ENCODE peak calls at places on chromosomes 11 and 22, in eight cellular contexts. One of them, this sample, is unnamed.

GRCh38 chr22:49461674-49462073 is 366.0 kb downstream of the BRD1 start:
- DNase-seq in NCI-H345: no peak
- DNase-seq in fibroblast of the aortic adventitia: no peak
- DNase-seq in fibroblast of the conjunctiva: no peak
- DNase-seq in Daoy: no peak
- DNase-seq in fibroblast of mammary gland: no peak
- DNase-seq in stimulated activated CD8-positive, alpha-beta memory T cell treated with anti-CD3 and anti-CD28 coated beads, Interleukin-7, amount 100 ng/mL, for 1 hour: no peak
- DNase-seq in nucleus accumbens: no peak
- DNase-seq in this sample: no peak

GRCh38 chr11:2885017-2885675 is 429 bp downstream of the CDKN1C start:
- DNase-seq in NCI-H345: peak
- DNase-seq in fibroblast of the aortic adventitia: peak
- DNase-seq in fibroblast of the conjunctiva: peak
- DNase-seq in Daoy: peak
- DNase-seq in fibroblast of mammary gland: peak
- DNase-seq in stimulated activated CD8-positive, alpha-beta memory T cell treated with anti-CD3 and anti-CD28 coated beads, Interleukin-7, amount 100 ng/mL, for 1 hour: no peak
- DNase-seq in nucleus accumbens: no peak
- DNase-seq in this sample: no peak

GRCh38 chr11:36540998-36541397 is 26.8 kb upstream of the RAG1 start:
- DNase-seq in NCI-H345: peak
- DNase-seq in fibroblast of the aortic adventitia: peak
- DNase-seq in fibroblast of the conjunctiva: peak
- DNase-seq in Daoy: peak
- DNase-seq in fibroblast of mammary gland: peak
- DNase-seq in stimulated activated CD8-positive, alpha-beta memory T cell treated with anti-CD3 and anti-CD28 coated beads, Interleukin-7, amount 100 ng/mL, for 1 hour: no peak
- DNase-seq in nucleus accumbens: no peak
- DNase-seq in this sample: peak

GRCh38 chr11:2301631-2302272 is at the start of the genes C11orf21 and TSPAN32:
- DNase-seq in NCI-H345: no peak
- DNase-seq in fibroblast of the aortic adventitia: peak
- DNase-seq in fibroblast of the conjunctiva: no peak
- DNase-seq in Daoy: peak
- DNase-seq in fibroblast of mammary gland: no peak
- DNase-seq in stimulated activated CD8-positive, alpha-beta memory T cell treated with anti-CD3 and anti-CD28 coated beads, Interleukin-7, amount 100 ng/mL, for 1 hour: no peak
- DNase-seq in nucleus accumbens: no peak
- DNase-seq in this sample: no peak

GRCh38 chr11:33691051-33691864 is 9.4 kb downstream of the C11orf91 start:
- DNase-seq in NCI-H345: no peak
- DNase-seq in fibroblast of the aortic adventitia: no peak
- DNase-seq in fibroblast of the conjunctiva: no peak
- DNase-seq in Daoy: peak
- DNase-seq in fibroblast of mammary gland: no peak
- DNase-seq in stimulated activated CD8-positive, alpha-beta memory T cell treated with anti-CD3 and anti-CD28 coated beads, Interleukin-7, amount 100 ng/mL, for 1 hour: no peak
- DNase-seq in nucleus accumbens: no peak
- DNase-seq in this sample: peak

GRCh38 chr11:76918941-76919386 is 58.2 kb downstream of the ACER3 start:
- DNase-seq in NCI-H345: peak
- DNase-seq in fibroblast of the aortic adventitia: peak
- DNase-seq in fibroblast of the conjunctiva: peak
- DNase-seq in Daoy: peak
- DNase-seq in fibroblast of mammary gland: peak
- DNase-seq in stimulated activated CD8-positive, alpha-beta memory T cell treated with anti-CD3 and anti-CD28 coated beads, Interleukin-7, amount 100 ng/mL, for 1 hour: no peak
- DNase-seq in nucleus accumbens: no peak
- DNase-seq in this sample: peak

GRCh38 chr11:59822989-59823566 is 12.5 kb upstream of the MRPL16 start:
- DNase-seq in NCI-H345: peak
- DNase-seq in fibroblast of the aortic adventitia: peak
- DNase-seq in fibroblast of the conjunctiva: peak
- DNase-seq in Daoy: peak
- DNase-seq in fibroblast of mammary gland: peak
- DNase-seq in stimulated activated CD8-positive, alpha-beta memory T cell treated with anti-CD3 and anti-CD28 coated beads, Interleukin-7, amount 100 ng/mL, for 1 hour: no peak
- DNase-seq in nucleus accumbens: no peak
- DNase-seq in this sample: peak

GRCh38 chr22:38751422-38752346 is 4.1 kb downstream of the SUN2 start:
- DNase-seq in NCI-H345: no peak
- DNase-seq in fibroblast of the aortic adventitia: no peak
- DNase-seq in fibroblast of the conjunctiva: no peak
- DNase-seq in Daoy: no peak
- DNase-seq in fibroblast of mammary gland: no peak
- DNase-seq in stimulated activated CD8-positive, alpha-beta memory T cell treated with anti-CD3 and anti-CD28 coated beads, Interleukin-7, amount 100 ng/mL, for 1 hour: peak
- DNase-seq in nucleus accumbens: no peak
- DNase-seq in this sample: no peak

GRCh38 chr11:121572581-121573059 is 119.9 kb upstream of the SORL1-AS1 start:
- DNase-seq in NCI-H345: no peak
- DNase-seq in fibroblast of the aortic adventitia: no peak
- DNase-seq in fibroblast of the conjunctiva: no peak
- DNase-seq in Daoy: no peak
- DNase-seq in fibroblast of mammary gland: no peak
- DNase-seq in stimulated activated CD8-positive, alpha-beta memory T cell treated with anti-CD3 and anti-CD28 coated beads, Interleukin-7, amount 100 ng/mL, for 1 hour: no peak
- DNase-seq in nucleus accumbens: no peak
- DNase-seq in this sample: no peak

GRCh38 chr11:2991477-2992233 is 474 bp downstream of the NAP1L4 start:
- DNase-seq in NCI-H345: no peak
- DNase-seq in fibroblast of the aortic adventitia: peak
- DNase-seq in fibroblast of the conjunctiva: no peak
- DNase-seq in Daoy: peak
- DNase-seq in fibroblast of mammary gland: peak
- DNase-seq in stimulated activated CD8-positive, alpha-beta memory T cell treated with anti-CD3 and anti-CD28 coated beads, Interleukin-7, amount 100 ng/mL, for 1 hour: no peak
- DNase-seq in nucleus accumbens: no peak
- DNase-seq in this sample: no peak

GRCh38 chr11:114158886-114159285 is 99.4 kb downstream of the ZBTB16 start:
- DNase-seq in NCI-H345: no peak
- DNase-seq in fibroblast of the aortic adventitia: no peak
- DNase-seq in fibroblast of the conjunctiva: no peak
- DNase-seq in Daoy: no peak
- DNase-seq in fibroblast of mammary gland: no peak
- DNase-seq in stimulated activated CD8-positive, alpha-beta memory T cell treated with anti-CD3 and anti-CD28 coated beads, Interleukin-7, amount 100 ng/mL, for 1 hour: no peak
- DNase-seq in nucleus accumbens: no peak
- DNase-seq in this sample: no peak

GRCh38 chr11:69075421-69076128 is 26.8 kb downstream of the TPCN2 start:
- DNase-seq in NCI-H345: no peak
- DNase-seq in fibroblast of the aortic adventitia: peak
- DNase-seq in fibroblast of the conjunctiva: peak
- DNase-seq in Daoy: peak
- DNase-seq in fibroblast of mammary gland: peak
- DNase-seq in stimulated activated CD8-positive, alpha-beta memory T cell treated with anti-CD3 and anti-CD28 coated beads, Interleukin-7, amount 100 ng/mL, for 1 hour: no peak
- DNase-seq in nucleus accumbens: no peak
- DNase-seq in this sample: no peak

GRCh38 chr11:120425527-120425926 is 86.0 kb upstream of the GRIK4 start:
- DNase-seq in NCI-H345: no peak
- DNase-seq in fibroblast of the aortic adventitia: no peak
- DNase-seq in fibroblast of the conjunctiva: no peak
- DNase-seq in Daoy: no peak
- DNase-seq in fibroblast of mammary gland: no peak
- DNase-seq in stimulated activated CD8-positive, alpha-beta memory T cell treated with anti-CD3 and anti-CD28 coated beads, Interleukin-7, amount 100 ng/mL, for 1 hour: no peak
- DNase-seq in nucleus accumbens: no peak
- DNase-seq in this sample: no peak